ENCODE peak calls at places on chromosomes 13 and 19, in seven cellular contexts. V is neural progenitor cell, X is IMR-90, T is pancreas, U is cardiac muscle cell, A is fibroblast of lung, B is astrocyte. E is an unnamed sample. For H3K36me3, the result is how much of the 10 kb centered on the place peaks cover.

GRCh38 chr13:86813198-86813597 is 858.0 kb upstream of the SLITRK5 start:
- DNase-seq in U (no peak), A (no peak), V (no peak), T (no peak), B (no peak), X (no peak), E (no peak)

GRCh38 chr13:43132228-43132627 is 108.8 kb downstream of the DNAJC15 start:
- DNase-seq in T (peak), U (peak), X (peak), A (peak), B (peak), V (peak), E (peak)

GRCh38 chr19:14404322-14404721 is 14.8 kb downstream of the DDX39A start:
- DNase-seq in X (no peak), B (no peak), V (no peak), T (no peak), A (no peak), U (no peak), E (no peak)

GRCh38 chr19:46082728-46083050 is 41.8 kb downstream of the IGFL3 start:
- DNase-seq in V (no peak), B (peak), X (no peak), A (peak), T (no peak), U (no peak), E (no peak)

GRCh38 chr13:43272866-43273265 is 249.5 kb downstream of the DNAJC15 start:
- DNase-seq in U (no peak), A (no peak), B (no peak), V (peak), T (no peak), X (no peak), E (no peak)

GRCh38 chr13:113327766-113328391 is 30.8 kb downstream of the LAMP1 start:
- DNase-seq in V (no peak), X (no peak), T (no peak), B (no peak), A (no peak), U (no peak), E (no peak)

GRCh38 chr19:11197291-11198174 is at the start of gene KANK2:
- DNase-seq in T (peak), A (peak), U (peak), X (peak), V (peak), B (peak), E (no peak)

GRCh38 chr19:10219678-10220077 is 11.5 kb downstream of the S1PR2 start:
- DNase-seq in B (no peak), V (peak), U (peak), T (no peak), A (peak), X (peak), E (no peak)

GRCh38 chr19:40737102-40737644 is 13.1 kb downstream of the ACTMAP start:
- DNase-seq in V (no peak), A (no peak), U (no peak), X (no peak), T (no peak), B (no peak), E (no peak)

GRCh38 chr13:109385161-109385560 is 401.2 kb downstream of the IRS2 start:
- DNase-seq in A (peak), V (no peak), X (peak), U (peak), T (no peak), B (peak), E (no peak)

GRCh38 chr13:24161010-24161775 is 673 bp downstream of the SPATA13 start:
- DNase-seq in B (no peak), V (peak), U (no peak), T (peak), X (no peak), A (peak), E (no peak)

GRCh38 chr19:15252398-15253018 is 20.3 kb upstream of the EPHX3 start:
- DNase-seq in X (peak), T (no peak), B (peak), A (peak), U (peak), V (peak), E (no peak)

GRCh38 chr19:10352764-10353671 is 13.6 kb upstream of the ICAM3 start:
- DNase-seq in A (no peak), U (peak), X (no peak), B (no peak), T (no peak), V (peak), E (no peak)

GRCh38 chr13:74576504-74576903 is 442.3 kb upstream of the KLF12 start:
- DNase-seq in V (no peak), A (no peak), X (no peak), U (no peak), T (no peak), B (no peak), E (no peak)

GRCh38 chr19:35216026-35216832 is 12.3 kb downstream of the FAM187B start:
- DNase-seq in U (no peak), X (no peak), V (no peak), B (no peak), A (no peak), T (no peak), E (no peak)

GRCh38 chr19:31214086-31214485 is 135.2 kb downstream of the TSHZ3 start:
- DNase-seq in U (peak), V (no peak), T (no peak), X (peak), A (peak), B (peak), E (peak)

GRCh38 chr19:49357186-49357585 is 5.0 kb downstream of the TEAD2 start:
- DNase-seq in X (no peak), V (no peak), B (no peak), U (no peak), A (no peak), T (no peak), E (no peak)
- H3K36me3 ChIP-seq in X (half or more), V (under half), B (under half), U (under half), A (under half), T (under half), E (under half)

GRCh38 chr19:19633711-19634515 is 5.9 kb upstream of the LPAR2 start:
- DNase-seq in T (no peak), B (no peak), A (no peak), X (no peak), V (no peak), U (no peak), E (no peak)
- H3K36me3 ChIP-seq in T (under half), B (under half), A (under half), X (half or more), V (under half), U (under half), E (under half)

GRCh38 chr19:7458675-7459074 is 30.2 kb downstream of the PEX11G start:
- DNase-seq in X (no peak), A (no peak), T (no peak), B (no peak), U (no peak), V (no peak), E (no peak)

GRCh38 chr19:7463575-7463974 is 25.3 kb downstream of the PEX11G start:
- DNase-seq in A (no peak), X (no peak), T (no peak), U (no peak), B (no peak), V (no peak), E (no peak)

GRCh38 chr19:7460562-7460966 is 28.3 kb downstream of the PEX11G start:
- DNase-seq in U (peak), X (peak), A (peak), V (no peak), B (peak), T (no peak), E (no peak)

GRCh38 chr19:7459773-7460172 is 29.1 kb downstream of the PEX11G start:
- DNase-seq in U (no peak), X (no peak), T (no peak), B (no peak), V (no peak), A (no peak), E (no peak)

DNA sequence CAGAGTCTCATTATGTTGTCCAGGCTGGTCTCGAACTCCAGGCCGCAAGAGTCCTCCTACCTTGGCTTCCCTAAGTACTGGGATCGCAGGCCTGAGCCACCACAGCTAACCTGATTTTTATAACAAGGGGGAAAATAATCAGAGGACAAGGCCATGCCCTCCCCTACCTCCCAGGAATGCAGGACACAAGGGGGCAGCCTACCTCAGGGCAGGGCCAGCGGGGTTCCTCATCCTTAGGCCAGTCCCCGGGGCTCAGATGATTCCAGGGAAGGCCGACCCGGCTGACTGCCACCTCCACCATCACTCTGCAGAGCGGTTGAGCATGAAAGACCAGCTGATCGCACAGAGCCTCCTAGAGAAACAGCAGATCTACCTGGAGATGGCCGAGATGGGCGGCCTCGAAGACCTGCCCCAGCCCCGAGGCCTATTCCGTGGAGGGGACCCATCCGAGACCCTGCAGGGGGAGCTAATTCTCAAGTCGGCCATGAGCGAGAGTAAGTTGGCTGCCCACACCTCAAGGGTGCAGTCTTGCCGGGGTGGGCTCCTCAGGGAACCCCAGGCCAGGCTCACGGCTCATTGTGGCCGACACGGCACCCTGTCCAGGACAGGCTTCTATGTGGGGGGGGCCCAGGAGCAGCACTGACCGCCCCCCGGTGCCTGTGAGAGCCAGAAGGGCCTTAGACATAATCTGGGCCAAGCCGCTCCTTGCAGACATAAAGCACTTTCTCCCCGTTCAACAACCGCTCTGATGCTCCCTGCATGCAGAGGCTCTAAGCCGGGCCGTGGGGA is 26.8 kb downstream of the PEX11G start:
- DNase-seq in B (no peak), X (no peak), V (peak), A (no peak), T (no peak), U (no peak), E (no peak)
- H3K36me3 ChIP-seq in B (under half), X (under half), V (under half), A (under half), T (under half), U (under half), E (under half)

GRCh38 chr13:102610296-102610895 is 13.6 kb downstream of the TPP2 start:
- DNase-seq in X (no peak), A (no peak), V (no peak), T (no peak), U (no peak), B (no peak), E (no peak)
- H3K36me3 ChIP-seq in X (under half), A (under half), V (under half), T (under half), U (under half), B (under half), E (under half)

E was measured in kidney epithelial cell.